ENCODE peak calls at places on chromosomes 1 and 21, in ten cellular contexts. D is WTC11, Q is posterior vena cava, J is endothelial cell, R is HEK293T, E is choroid plexus epithelial cell, L is fibroblast of mammary gland, Z is right lobe of liver, F is AG20443, K is aorta. I is an unnamed sample.

GRCh38 chr1:241457421-241457820 is 62.1 kb downstream of the FH start:
- DNase-seq in Q (no peak), F (no peak), J (no peak), K (no peak), D (no peak), E (no peak), R (no peak), Z (no peak), L (no peak), I (no peak)

GRCh38 chr1:177360791-177361190 is 190.0 kb downstream of the BRINP2 start:
- DNase-seq in D (no peak), F (no peak), L (no peak), K (no peak), Q (no peak), E (no peak), J (no peak), R (no peak), Z (no peak), I (no peak)

GRCh38 chr1:115826642-115827041 is 14.3 kb downstream of the NHLH2 start:
- DNase-seq in D (no peak), Q (no peak), K (no peak), J (no peak), F (no peak), E (no peak), L (no peak), Z (no peak), R (no peak), I (no peak)

GRCh38 chr1:201748331-201748730 is 80.6 kb upstream of the IPO9 start:
- DNase-seq in Q (no peak), F (peak), Z (no peak), L (peak), D (no peak), J (no peak), E (peak), R (no peak), K (peak), I (no peak)

GRCh38 chr1:44792736-44793502 is 4.9 kb upstream of the BEST4 start:
- DNase-seq in L (no peak), Z (no peak), R (no peak), F (no peak), D (no peak), Q (peak), E (no peak), K (peak), J (no peak), I (peak)

GRCh38 chr1:67747667-67748066 is 62.7 kb downstream of the GADD45A start:
- DNase-seq in J (no peak), D (no peak), R (no peak), Z (no peak), E (peak), F (peak), L (peak), K (no peak), Q (no peak), I (no peak)

GRCh38 chr1:246776923-246777322 is 52.7 kb downstream of the SCCPDH start:
- DNase-seq in L (no peak), D (no peak), Z (no peak), F (no peak), K (no peak), E (no peak), J (no peak), Q (no peak), R (no peak), I (no peak)

GRCh38 chr1:52002038-52002917 is 11.8 kb upstream of the RAB3B start:
- DNase-seq in F (peak), Q (no peak), Z (no peak), L (peak), J (peak), D (peak), E (peak), R (peak), K (no peak), I (no peak)

GRCh38 chr1:156845055-156845952 is 13.6 kb downstream of the INSRR start:
- DNase-seq in J (no peak), Q (no peak), F (peak), R (no peak), D (peak), Z (no peak), L (no peak), E (no peak), K (no peak), I (no peak)

GRCh38 chr21:43305336-43305665 is 121.6 kb downstream of the SIK1 start:
- DNase-seq in D (no peak), Q (peak), K (peak), F (no peak), R (no peak), Z (peak), L (no peak), J (no peak), E (no peak), I (no peak)

GRCh38 chr1:90074555-90075315 is 79.8 kb downstream of the ZNF326 start:
- DNase-seq in J (no peak), E (no peak), Q (no peak), R (no peak), D (no peak), Z (no peak), L (no peak), K (no peak), F (no peak), I (no peak)

GRCh38 chr1:241115784-241116183 is 241.2 kb downstream of the RGS7 start:
- DNase-seq in E (no peak), R (no peak), Q (no peak), J (no peak), D (no peak), F (no peak), Z (no peak), K (no peak), L (no peak), I (no peak)

GRCh38 chr1:30526652-30527345 is 196.6 kb downstream of the MATN1 start:
- DNase-seq in J (no peak), Q (peak), K (no peak), Z (no peak), L (no peak), E (no peak), D (no peak), F (no peak), R (no peak), I (no peak)

GRCh38 chr1:26350701-26351590 is 3.0 kb downstream of the CRYBG2 start:
- DNase-seq in E (peak), L (peak), K (no peak), F (no peak), Z (peak), D (no peak), R (no peak), Q (no peak), J (peak), I (no peak)

GRCh38 chr1:36803870-36804560 is 230.3 kb downstream of the GRIK3 start:
- DNase-seq in J (no peak), F (no peak), Q (no peak), E (no peak), Z (no peak), L (no peak), K (no peak), D (no peak), R (no peak), I (no peak)

GRCh38 chr1:79193211-79194079 is 186.9 kb upstream of the ADGRL4 start:
- DNase-seq in F (peak), J (peak), D (peak), Q (no peak), Z (no peak), R (no peak), K (no peak), E (peak), L (peak), I (no peak)

GRCh38 chr1:62353853-62354252 is 34.6 kb upstream of the KANK4 start:
- DNase-seq in K (no peak), J (no peak), Q (no peak), D (no peak), R (no peak), E (no peak), F (no peak), Z (no peak), L (no peak), I (no peak)

GRCh38 chr1:6859415-6860343 is 74.4 kb downstream of the CAMTA1 start:
- DNase-seq in E (peak), Z (no peak), D (no peak), K (no peak), R (no peak), F (peak), Q (no peak), J (no peak), L (peak), I (no peak)

GRCh38 chr1:205934788-205935187 is 8.5 kb downstream of the SLC26A9 start:
- DNase-seq in E (no peak), Q (no peak), F (no peak), Z (no peak), D (no peak), K (no peak), L (no peak), R (no peak), J (no peak), I (no peak)

GRCh38 chr1:12112711-12113161 is 49.6 kb downstream of the TNFRSF8 start:
- DNase-seq in E (peak), D (no peak), J (no peak), F (peak), L (no peak), R (no peak), Z (no peak), K (peak), Q (peak), I (no peak)

GRCh38 chr1:184557423-184558347 is 170.9 kb downstream of the C1orf21 start:
- DNase-seq in J (no peak), L (no peak), D (no peak), Z (no peak), R (no peak), E (no peak), Q (no peak), F (no peak), K (no peak), I (no peak)

GRCh38 chr1:203650012-203650836 is 23.6 kb downstream of the ATP2B4 start:
- DNase-seq in E (peak), D (peak), F (peak), K (peak), L (peak), J (peak), Z (peak), Q (peak), R (peak), I (peak)

GRCh38 chr1:68623700-68624099 is 126.8 kb upstream of the DEPDC1 start:
- DNase-seq in E (no peak), R (no peak), Q (no peak), J (no peak), K (no peak), Z (no peak), L (no peak), D (no peak), F (no peak), I (no peak)

GRCh38 chr1:2820731-2821372 is 19.4 kb upstream of the TTC34 start:
- DNase-seq in F (no peak), R (no peak), L (no peak), Q (no peak), Z (no peak), E (no peak), K (no peak), J (no peak), D (no peak), I (no peak)

GRCh38 chr1:59393211-59394180 is 96.6 kb downstream of the FGGY start:
- DNase-seq in R (peak), L (peak), E (peak), F (peak), D (no peak), Z (peak), Q (peak), K (peak), J (no peak), I (no peak)

GRCh38 chr21:44450402-44450801 is 4.9 kb upstream of the LRRC3 start:
- DNase-seq in L (no peak), F (no peak), J (no peak), E (no peak), R (no peak), Q (peak), D (no peak), K (peak), Z (no peak), I (no peak)

GRCh38 chr1:230185076-230186001 is 118.3 kb downstream of the GALNT2 start:
- DNase-seq in Q (no peak), D (no peak), K (no peak), F (no peak), Z (no peak), E (peak), L (no peak), R (no peak), J (no peak), I (no peak)

GRCh38 chr21:36183144-36183795 is 26.6 kb downstream of the DOP1B start:
- DNase-seq in L (peak), E (no peak), F (no peak), J (no peak), Z (peak), K (peak), D (no peak), R (no peak), Q (no peak), I (no peak)